ENCODE peak calls at places on chromosomes 4 and X, in four cellular contexts. L, N, O and J are unnamed samples.

GRCh38 chrX:42992199-42992943 is 214.4 kb upstream of the PPP1R2C start:
- DNase-seq in L (peak), N (no peak), O (no peak), J (no peak)

GRCh38 chrX:129798888-129799287 is 19.1 kb downstream of the SASH3 start:
- DNase-seq in L (no peak), N (no peak), O (no peak), J (no peak)

GRCh38 chr4:20337261-20337664 is 85.6 kb downstream of the SLIT2 start:
- DNase-seq in L (no peak), N (no peak), O (no peak), J (no peak)

GRCh38 chr4:128812360-128812958 is 3.0 kb downstream of the JADE1 start:
- DNase-seq in L (peak), N (no peak), O (peak), J (peak)

GRCh38 chrX:40172169-40172979 is 74.6 kb upstream of the BCOR start:
- DNase-seq in L (no peak), N (no peak), O (peak), J (no peak)

GRCh38 chrX:130186645-130187044 is 14.9 kb downstream of the RAB33A start:
- DNase-seq in L (no peak), N (no peak), O (no peak), J (no peak)

GRCh38 chr4:85725727-85726170 is 250.8 kb downstream of the ARHGAP24 start:
- DNase-seq in L (no peak), N (peak), O (peak), J (no peak)

GRCh38 chr4:111883557-111883999 is 261.7 kb upstream of the FAM241A start:
- DNase-seq in L (no peak), N (no peak), O (no peak), J (no peak)

GRCh38 chrX:125205084-125205917 is 114.4 kb upstream of the TEX13C start:
- DNase-seq in L (peak), N (no peak), O (peak), J (no peak)

GRCh38 chrX:16843208-16843909 is 26.8 kb downstream of the RBBP7 start:
- DNase-seq in L (no peak), N (no peak), O (no peak), J (no peak)

GRCh38 chr4:140757220-140757607 is 1.0 kb upstream of the TBC1D9 start:
- DNase-seq in L (no peak), N (no peak), O (no peak), J (no peak)

GRCh38 chr4:140752669-140753068 is 3.5 kb downstream of the TBC1D9 start:
- DNase-seq in L (no peak), N (no peak), O (no peak), J (no peak)

GRCh38 chr4:140756292-140757219 is at the start of gene TBC1D9:
- DNase-seq in L (peak), N (peak), O (peak), J (peak)

GRCh38 chr4:140754918-140755810 is 1.0 kb downstream of the TBC1D9 start:
- DNase-seq in L (no peak), N (no peak), O (no peak), J (no peak)

GRCh38 chr4:140755811-140756291 is 334 bp downstream of the TBC1D9 start:
- DNase-seq in L (peak), N (no peak), O (no peak), J (no peak)
- TF ChIP-seq MAX in L (no peak), N (no peak), O (no peak), J (peak)

DNA sequence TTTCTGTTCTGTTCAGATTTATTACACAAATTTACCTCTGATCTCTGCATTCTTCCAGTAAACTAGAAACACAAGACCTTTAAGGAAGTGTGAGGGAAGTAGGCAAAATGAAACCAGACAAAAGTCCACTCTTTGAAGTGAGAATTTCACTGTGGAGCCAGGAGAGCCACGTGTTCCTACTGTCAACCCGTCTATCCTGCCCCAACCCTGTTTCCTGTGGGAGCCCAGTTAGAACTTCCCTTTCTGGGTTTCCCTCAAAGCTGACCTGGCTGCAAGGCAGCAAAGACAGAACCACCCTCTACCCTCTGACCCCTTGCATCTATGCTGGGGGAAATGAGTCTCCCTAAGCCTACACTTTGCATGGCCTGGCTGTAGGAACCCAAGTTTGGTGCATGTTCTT is 40.0 kb downstream of the TMEM144 start:
- DNase-seq in L (no peak), N (no peak), O (no peak), J (no peak)
- TF ChIP-seq BHLHE40 in L (no peak), N (no peak), O (no peak), J (no peak)

GRCh38 chr4:26459756-26460530 is 30.3 kb downstream of the CCKAR start:
- DNase-seq in L (no peak), N (no peak), O (no peak), J (no peak)
- TF ChIP-seq MAX in L (no peak), N (no peak), O (no peak), J (no peak)

DNA sequence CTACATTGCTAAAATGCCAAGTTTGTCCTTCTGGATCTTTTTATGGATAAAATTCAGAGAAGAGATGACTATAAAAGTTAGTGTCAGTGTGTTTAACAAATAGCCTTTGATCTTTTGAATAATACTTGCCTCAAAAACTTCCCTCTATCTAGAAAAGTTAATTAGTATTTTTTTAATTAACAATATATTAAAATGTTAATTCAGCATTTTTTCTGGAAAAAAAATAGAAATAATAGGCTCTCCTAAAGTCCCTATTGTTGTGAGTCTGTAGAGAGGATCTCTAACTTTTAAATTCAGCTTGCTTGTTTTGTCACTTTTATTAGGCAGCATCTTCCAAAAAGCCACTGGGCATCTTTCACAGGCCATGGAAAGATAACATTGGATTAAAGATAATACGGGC is 435.2 kb upstream of the RASGEF1B start:
- DNase-seq in L (no peak), N (no peak), O (no peak), J (no peak)
- TF ChIP-seq BHLHE40 in L (no peak), N (no peak), O (no peak), J (no peak)

GRCh38 chrX:23554304-23554703 is 113.0 kb upstream of the PRDX4 start:
- DNase-seq in L (peak), N (no peak), O (peak), J (peak)
- TF ChIP-seq MAX in L (no peak), N (no peak), O (no peak), J (no peak)

DNA sequence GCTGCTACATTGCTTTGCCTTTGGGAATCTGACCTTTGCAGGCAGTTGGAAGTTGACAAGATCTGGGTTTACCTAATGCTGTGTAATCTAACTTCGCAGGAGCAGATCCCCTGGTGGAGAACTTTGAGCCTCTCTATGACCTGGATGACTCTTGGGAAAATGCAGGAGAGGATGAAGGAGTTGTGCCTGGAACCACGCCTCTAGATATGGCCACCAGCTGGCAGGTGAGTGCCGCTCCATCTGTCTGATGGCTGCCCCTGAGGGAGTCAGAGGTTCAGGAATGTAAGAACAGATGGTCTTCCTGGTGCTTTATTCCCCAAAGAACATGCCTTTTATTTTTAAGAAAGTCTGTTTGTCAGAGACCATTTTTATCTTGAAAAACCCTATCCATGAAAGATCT is 109.3 kb downstream of the NFKB1 start:
- DNase-seq in L (no peak), N (no peak), O (no peak), J (no peak)
- TF ChIP-seq BHLHE40 in L (no peak), N (no peak), O (no peak), J (no peak)